ENCODE peak calls at places on chromosome 3, in eight cellular contexts. D, Z, W, R, V, H, O and Q are unnamed samples.

GRCh38 chr3:144403040-144403457 is 431.4 kb downstream of the DIPK2A start:
- DNase-seq in R (no peak), O (peak), Z (no peak), V (no peak), W (no peak), D (no peak), H (no peak), Q (peak)

GRCh38 chr3:115321396-115321795 is 174.3 kb upstream of the ZBTB20 start:
- DNase-seq in D (peak), V (no peak), O (peak), W (no peak), Z (no peak), H (no peak), R (no peak), Q (peak)

GRCh38 chr3:196995646-196996355 is 27.2 kb upstream of the PIGZ start:
- DNase-seq in D (no peak), V (no peak), R (no peak), Z (no peak), W (no peak), O (no peak), H (no peak), Q (no peak)

GRCh38 chr3:71926242-71926560 is 141.3 kb upstream of the PROK2 start:
- DNase-seq in W (no peak), O (peak), V (no peak), Z (peak), H (no peak), D (peak), R (no peak), Q (peak)

GRCh38 chr3:78907367-78907766 is 860.4 kb downstream of the ROBO1 start:
- DNase-seq in D (no peak), O (no peak), H (no peak), W (no peak), V (no peak), Z (no peak), R (no peak), Q (no peak)

GRCh38 chr3:85312326-85312725 is 353.5 kb downstream of the CADM2 start:
- DNase-seq in V (no peak), W (no peak), H (no peak), Z (no peak), D (no peak), O (peak), R (peak), Q (no peak)

GRCh38 chr3:46082849-46083248 is 55.6 kb upstream of the XCR1 start:
- DNase-seq in H (no peak), V (no peak), Z (peak), R (no peak), D (no peak), O (peak), W (no peak), Q (no peak)

GRCh38 chr3:127426444-127427168 is 138.8 kb upstream of the PRR20G start:
- DNase-seq in W (no peak), V (no peak), D (no peak), R (no peak), Z (no peak), H (no peak), O (no peak), Q (no peak)

GRCh38 chr3:156305672-156306071 is 185.3 kb downstream of the KCNAB1 start:
- DNase-seq in H (no peak), D (no peak), W (no peak), V (no peak), R (no peak), Z (no peak), O (no peak), Q (no peak)

GRCh38 chr3:41265011-41265545 is 65.8 kb downstream of the CTNNB1 start:
- DNase-seq in W (no peak), V (no peak), D (peak), H (no peak), Z (peak), O (peak), R (peak), Q (peak)

GRCh38 chr3:23113455-23114171 is 89.5 kb upstream of the UBE2E2 start:
- DNase-seq in Z (no peak), W (no peak), V (no peak), O (peak), H (peak), D (peak), R (peak), Q (peak)

GRCh38 chr3:167437428-167438139 is 36.3 kb downstream of the SERPINI2 start:
- DNase-seq in V (no peak), W (no peak), H (no peak), D (no peak), O (no peak), R (no peak), Z (no peak), Q (no peak)

GRCh38 chr3:20739814-20740213 is 553.8 kb upstream of the SGO1 start:
- DNase-seq in W (no peak), V (no peak), O (no peak), R (no peak), H (no peak), Z (no peak), D (peak), Q (peak)

GRCh38 chr3:61605589-61606175 is 44.3 kb downstream of the PTPRG start:
- DNase-seq in V (no peak), O (no peak), Z (no peak), H (no peak), R (no peak), D (no peak), W (no peak), Q (no peak)

GRCh38 chr3:108879915-108880314 is 57.3 kb downstream of the TRAT1 start:
- DNase-seq in D (no peak), H (no peak), V (no peak), O (no peak), Z (no peak), W (no peak), R (no peak), Q (no peak)

GRCh38 chr3:13783556-13783955 is 96.3 kb downstream of the WNT7A start:
- DNase-seq in O (no peak), R (no peak), D (no peak), V (no peak), Z (no peak), H (no peak), W (no peak), Q (no peak)

GRCh38 chr3:11565492-11565891 is 78.2 kb downstream of the VGLL4 start:
- DNase-seq in W (no peak), O (no peak), H (no peak), Z (no peak), R (no peak), V (no peak), D (no peak), Q (no peak)

GRCh38 chr3:196533260-196533681 is 18.1 kb upstream of the SMCO1 start:
- DNase-seq in H (no peak), D (no peak), R (no peak), Z (no peak), V (no peak), W (no peak), O (no peak), Q (no peak)

GRCh38 chr3:70882104-70882503 is 569.7 kb upstream of the MDFIC2 start:
- DNase-seq in O (peak), H (no peak), W (no peak), D (no peak), Z (no peak), R (no peak), V (no peak), Q (no peak)

GRCh38 chr3:14206548-14207177 is 28.0 kb downstream of the LSM3 start:
- DNase-seq in H (no peak), Z (no peak), O (no peak), W (no peak), R (no peak), D (no peak), V (no peak), Q (no peak)

GRCh38 chr3:8482263-8482662 is 19.4 kb upstream of the LMCD1 start:
- DNase-seq in Z (no peak), O (no peak), H (no peak), R (no peak), D (peak), W (no peak), V (no peak), Q (peak)

GRCh38 chr3:128787256-128788253 is 61.6 kb downstream of the RAB7A start:
- DNase-seq in Z (peak), O (peak), R (peak), H (no peak), V (no peak), D (peak), W (no peak), Q (no peak)

GRCh38 chr3:29144807-29145206 is 136.1 kb upstream of the RBMS3 start:
- DNase-seq in Z (no peak), O (peak), V (peak), W (no peak), D (peak), R (no peak), H (no peak), Q (peak)